ENCODE peak calls at places on chromosome 14, in ten cellular contexts. N, P, R, X, D, S, H, E, Z and V are unnamed samples.
A peak's percentile ranks its signal among the peaks of the same experiment; 100 is the strongest.

GRCh38 chr14:60760209-60760608 is 25.6 kb downstream of the MNAT1 start:
- DNase-seq in S (no peak), E (no peak), H (no peak), N (no peak), D (no peak), X (no peak), P (no peak), Z (no peak), R (no peak), V (no peak)

GRCh38 chr14:32370720-32371119 is 41.6 kb downstream of the AKAP6 start:
- DNase-seq in E (no peak), N (no peak), P (peak; percentile 60), D (no peak), Z (peak; percentile 38), X (no peak), H (no peak), R (no peak), S (no peak), V (peak; percentile 66)

GRCh38 chr14:106610691-106611090 is 1084.3 kb downstream of the TMEM121 start:
- DNase-seq in N (no peak), X (no peak), S (no peak), H (no peak), R (no peak), D (no peak), E (no peak), P (no peak), Z (no peak), V (no peak)

GRCh38 chr14:101977311-101978071 is 13.1 kb downstream of the DYNC1H1 start:
- DNase-seq in P (no peak), D (no peak), E (no peak), N (no peak), R (no peak), S (no peak), H (no peak), X (no peak), Z (no peak), V (no peak)

GRCh38 chr14:36238666-36239363 is 62.3 kb upstream of the PTCSC3 start:
- DNase-seq in H (no peak), D (peak; percentile 38), R (peak; percentile 32), N (no peak), E (no peak), Z (no peak), S (no peak), P (no peak), X (no peak), V (peak; percentile 86)

GRCh38 chr14:81302613-81303012 is 81.9 kb upstream of the GTF2A1 start:
- DNase-seq in R (no peak), X (no peak), Z (no peak), H (no peak), D (peak; percentile 2), N (no peak), P (no peak), S (peak; percentile 34), E (no peak), V (no peak)

GRCh38 chr14:92417759-92418158 is 94.8 kb downstream of the SLC24A4 start:
- DNase-seq in D (no peak), P (no peak), S (no peak), N (no peak), E (no peak), Z (no peak), X (no peak), R (peak; percentile 29), H (no peak), V (no peak)

GRCh38 chr14:52755607-52756316 is 25.8 kb downstream of the STYX start:
- DNase-seq in S (no peak), D (no peak), X (no peak), N (no peak), Z (no peak), E (no peak), R (no peak), H (no peak), P (no peak), V (no peak)

GRCh38 chr14:77103954-77104353 is 5.9 kb downstream of the CIPC start:
- DNase-seq in D (no peak), E (no peak), Z (no peak), X (no peak), P (no peak), R (no peak), H (no peak), S (no peak), N (no peak), V (no peak)

GRCh38 chr14:22088614-22089359 is 415.2 kb upstream of the OR4E1 start:
- DNase-seq in R (no peak), Z (no peak), N (no peak), X (no peak), E (no peak), H (no peak), D (no peak), S (no peak), P (no peak), V (peak; percentile 28)

GRCh38 chr14:77372304-77372841 is 4.5 kb downstream of the TMED8 start:
- DNase-seq in S (no peak), H (no peak), R (no peak), P (no peak), X (no peak), N (no peak), Z (no peak), D (no peak), E (no peak), V (peak; percentile 31)

GRCh38 chr14:98120831-98121464 is 1151.0 kb downstream of the BCL11B start:
- DNase-seq in E (no peak), D (peak; percentile 44), H (no peak), N (no peak), X (no peak), P (no peak), S (no peak), Z (no peak), R (no peak), V (no peak)

GRCh38 chr14:40222996-40223395 is 790.8 kb upstream of the FBXO33 start:
- DNase-seq in D (no peak), H (no peak), N (no peak), E (no peak), Z (no peak), P (no peak), S (no peak), R (no peak), X (no peak), V (no peak)

GRCh38 chr14:74938873-74939495 is 15.9 kb upstream of the RPS6KL1 start:
- DNase-seq in S (no peak), P (no peak), H (no peak), X (no peak), Z (no peak), D (no peak), E (no peak), N (no peak), R (no peak), V (no peak)

GRCh38 chr14:90649096-90649495 is 167.1 kb downstream of the TTC7B start:
- DNase-seq in H (no peak), E (no peak), R (no peak), X (no peak), Z (no peak), N (no peak), S (no peak), D (no peak), P (no peak), V (peak; percentile 43)

GRCh38 chr14:21428930-21429329 is 27.0 kb downstream of the CHD8 start:
- DNase-seq in P (no peak), E (no peak), D (no peak), H (no peak), Z (no peak), N (no peak), S (no peak), X (no peak), R (no peak), V (peak; percentile 4)

GRCh38 chr14:89681086-89682018 is 264.3 kb upstream of the FOXN3 start:
- DNase-seq in R (peak; percentile 37), P (no peak), X (no peak), D (peak; percentile 82), H (no peak), E (no peak), Z (no peak), N (no peak), S (no peak), V (no peak)

GRCh38 chr14:71956920-71957563 is 24.8 kb downstream of the RGS6 start:
- DNase-seq in D (no peak), H (no peak), N (no peak), E (no peak), P (no peak), S (no peak), X (no peak), R (no peak), Z (no peak), V (no peak)

GRCh38 chr14:100589071-100589759 is 2.0 kb upstream of the BEGAIN start:
- DNase-seq in H (no peak), X (no peak), R (no peak), E (no peak), P (no peak), D (no peak), N (no peak), Z (no peak), S (no peak), V (no peak)

GRCh38 chr14:49623941-49624806 is 3.6 kb downstream of the MGAT2 start:
- DNase-seq in P (peak; percentile 62), D (no peak), N (no peak), R (no peak), H (no peak), S (no peak), X (no peak), E (no peak), Z (no peak), V (no peak)

GRCh38 chr14:33848706-33849454 is 102.0 kb downstream of the EGLN3 start:
- DNase-seq in X (no peak), S (peak; percentile 73), P (peak; percentile 43), Z (peak; percentile 20), E (peak; percentile 77), H (no peak), N (peak; percentile 45), D (peak; percentile 39), R (no peak), V (peak; percentile 40)

GRCh38 chr14:23079716-23080115 is 15.2 kb downstream of the ACIN1 start:
- DNase-seq in Z (no peak), N (no peak), E (no peak), D (no peak), H (no peak), X (no peak), P (no peak), R (no peak), S (no peak), V (no peak)

GRCh38 chr14:97250925-97251324 is 453.7 kb downstream of the VRK1 start:
- DNase-seq in S (no peak), R (no peak), D (no peak), P (no peak), N (no peak), H (no peak), E (no peak), X (no peak), Z (no peak), V (no peak)